ENCODE peak calls at places on chromosome 19, in ten cellular contexts. G, T, F, P, K, X, W, C, E and S are unnamed samples.

GRCh38 chr19:13797870-13798269 is 2.6 kb downstream of the ZSWIM4 start:
- DNase-seq in G (no peak), T (peak; percentile 82), F (no peak), P (peak; percentile 84), K (no peak), X (no peak), W (peak; percentile 88), C (peak; percentile 59), E (no peak), S (peak; percentile 91)

GRCh38 chr19:40613669-40614594 is 12.8 kb downstream of the LTBP4 start:
- DNase-seq in G (peak; percentile 81), T (no peak), F (peak; percentile 57), P (peak; percentile 90), K (peak; percentile 66), X (peak; percentile 79), W (peak; percentile 93), C (peak; percentile 79), E (peak; percentile 85), S (peak; percentile 86)

GRCh38 chr19:48290923-48291700 is 21.2 kb downstream of the ZNF114 start:
- DNase-seq in G (peak; percentile 90), T (peak; percentile 90), F (peak; percentile 90), P (peak; percentile 89), K (no peak), X (peak; percentile 92), W (peak; percentile 87), C (peak; percentile 55), E (peak; percentile 91), S (peak; percentile 82)

GRCh38 chr19:45569619-45570421 is 14.8 kb downstream of the OPA3 start:
- DNase-seq in G (peak; percentile 79), T (no peak), F (peak; percentile 72), P (peak; percentile 42), K (no peak), X (no peak), W (peak; percentile 57), C (no peak), E (peak; percentile 88), S (peak; percentile 58)

GRCh38 chr19:41551212-41551610 is 24.8 kb upstream of the CEACAM21 start:
- DNase-seq in G (no peak), T (no peak), F (no peak), P (no peak), K (no peak), X (no peak), W (no peak), C (no peak), E (no peak), S (no peak)

GRCh38 chr19:52532480-52532879 is 5.0 kb downstream of the ZNF808 start:
- DNase-seq in G (no peak), T (no peak), F (no peak), P (no peak), K (no peak), X (no peak), W (no peak), C (no peak), E (no peak), S (no peak)

GRCh38 chr19:55526216-55527196 is 10.4 kb downstream of the SBK2 start:
- DNase-seq in G (peak; percentile 48), T (peak; percentile 75), F (no peak), P (peak; percentile 50), K (peak; percentile 40), X (no peak), W (peak; percentile 92), C (peak; percentile 14), E (no peak), S (peak; percentile 70)

GRCh38 chr19:8097198-8097597 is 44.6 kb downstream of the CCL25 start:
- DNase-seq in G (no peak), T (no peak), F (no peak), P (no peak), K (no peak), X (no peak), W (no peak), C (no peak), E (no peak), S (no peak)

GRCh38 chr19:49447485-49448431 is 3.9 kb downstream of the PIH1D1 start:
- DNase-seq in G (peak; percentile 51), T (no peak), F (no peak), P (peak; percentile 9), K (no peak), X (no peak), W (no peak), C (no peak), E (no peak), S (no peak)

GRCh38 chr19:41769608-41770007 is 14.3 kb downstream of the CEACAM6 start:
- DNase-seq in G (no peak), T (no peak), F (no peak), P (no peak), K (no peak), X (no peak), W (no peak), C (no peak), E (no peak), S (no peak)

GRCh38 chr19:5628470-5628869 is 5.6 kb downstream of the SAFB start:
- DNase-seq in G (no peak), T (no peak), F (no peak), P (peak; percentile 7), K (no peak), X (no peak), W (peak; percentile 7), C (no peak), E (no peak), S (no peak)

GRCh38 chr19:3034194-3034844 is 5.2 kb upstream of the TLE2 start:
- DNase-seq in G (no peak), T (no peak), F (no peak), P (peak; percentile 23), K (no peak), X (no peak), W (peak; percentile 50), C (no peak), E (no peak), S (peak; percentile 14)

GRCh38 chr19:7908742-7909461 is 5.2 kb downstream of the MAP2K7 start:
- DNase-seq in G (no peak), T (no peak), F (no peak), P (no peak), K (no peak), X (no peak), W (no peak), C (no peak), E (no peak), S (no peak)

GRCh38 chr19:15417699-15418098 is 1.1 kb downstream of the AKAP8L start:
- DNase-seq in G (peak; percentile 41), T (no peak), F (no peak), P (peak; percentile 38), K (no peak), X (no peak), W (peak; percentile 32), C (no peak), E (no peak), S (peak; percentile 22)

GRCh38 chr19:4870025-4870700 is 2.7 kb upstream of the PLIN3 start:
- DNase-seq in G (no peak), T (peak; percentile 62), F (no peak), P (peak; percentile 90), K (peak; percentile 56), X (no peak), W (peak; percentile 93), C (peak; percentile 93), E (peak; percentile 82), S (peak; percentile 97)

GRCh38 chr19:49188626-49189200 is 31.1 kb downstream of the TRPM4 start:
- DNase-seq in G (no peak), T (no peak), F (no peak), P (no peak), K (no peak), X (no peak), W (no peak), C (no peak), E (no peak), S (no peak)

GRCh38 chr19:49739098-49739497 is 24.0 kb downstream of the TSKS start:
- DNase-seq in G (no peak), T (no peak), F (no peak), P (no peak), K (no peak), X (no peak), W (no peak), C (no peak), E (no peak), S (no peak)

GRCh38 chr19:39524495-39524894 is 8.2 kb downstream of the EID2B start:
- DNase-seq in G (no peak), T (no peak), F (no peak), P (no peak), K (no peak), X (no peak), W (no peak), C (no peak), E (no peak), S (no peak)

GRCh38 chr19:18422530-18423191 is 3.5 kb downstream of the SSBP4 start:
- DNase-seq in G (no peak), T (no peak), F (no peak), P (no peak), K (no peak), X (no peak), W (no peak), C (no peak), E (no peak), S (no peak)

GRCh38 chr19:49691243-49692101 is 556 bp downstream of the CPT1C start:
- DNase-seq in G (peak; percentile 86), T (no peak), F (peak; percentile 77), P (peak; percentile 73), K (peak; percentile 41), X (peak; percentile 75), W (peak; percentile 68), C (peak; percentile 49), E (no peak), S (peak; percentile 79)